ENCODE peak calls at places on chromosomes 11 and 22, in eight cellular contexts. R is neuronal stem cell, B is pancreas, Z is fibroblast of lung, P is endodermal cell, K is heart right ventricle, X is K562, U is astrocyte. H is an unnamed sample. For H3K4me1, the result is how much of the 10 kb centered on the place peaks cover.

GRCh38 chr11:110091995-110092576 is 1.1 kb upstream of the ZC3H12C start:
- DNase-seq in Z (peak), R (no peak), B (no peak), K (no peak), X (no peak), U (no peak), P (no peak), H (peak)

GRCh38 chr11:13033760-13034533 is 24.8 kb downstream of the RASSF10 start:
- DNase-seq in R (no peak), U (no peak), K (no peak), Z (no peak), X (no peak), P (no peak), B (no peak), H (no peak)

GRCh38 chr11:120091701-120092100 is 46.2 kb downstream of the TRIM29 start:
- DNase-seq in R (no peak), Z (no peak), K (no peak), P (no peak), X (no peak), B (no peak), U (no peak), H (no peak)

GRCh38 chr11:89275966-89276365 is 98.3 kb downstream of the TYR start:
- DNase-seq in K (no peak), B (no peak), R (no peak), Z (no peak), U (no peak), X (no peak), P (no peak), H (no peak)

GRCh38 chr11:61757213-61757862 is 4.9 kb downstream of the MYRF start:
- DNase-seq in K (no peak), X (no peak), Z (no peak), U (no peak), P (no peak), B (peak), R (no peak), H (no peak)

GRCh38 chr22:26672590-26673468 is 15.4 kb downstream of the MIAT start:
- DNase-seq in U (peak), X (peak), R (peak), B (peak), P (peak), K (peak), Z (peak), H (peak)

GRCh38 chr22:19114984-19115552 is 7.1 kb downstream of the DGCR2 start:
- DNase-seq in B (no peak), Z (no peak), P (no peak), R (no peak), X (no peak), K (no peak), U (no peak), H (no peak)

GRCh38 chr22:30325065-30325720 is 1.5 kb downstream of the TBC1D10A start:
- DNase-seq in Z (peak), P (peak), B (no peak), K (peak), X (peak), R (no peak), U (peak), H (peak)

GRCh38 chr22:19605508-19606331 is 81.5 kb upstream of the CLDN5 start:
- DNase-seq in U (no peak), R (no peak), B (no peak), P (no peak), K (no peak), Z (no peak), X (no peak), H (no peak)

GRCh38 chr11:95076416-95076815 is 9.7 kb downstream of the SRSF8 start:
- DNase-seq in P (peak), U (peak), R (no peak), X (no peak), K (no peak), B (peak), Z (peak), H (no peak)

GRCh38 chr11:44621784-44622183 is 56.3 kb downstream of the CD82 start:
- DNase-seq in P (no peak), X (no peak), Z (no peak), K (peak), R (no peak), U (no peak), B (peak), H (no peak)

GRCh38 chr11:134686418-134686817 is 274.4 kb upstream of the B3GAT1 start:
- DNase-seq in R (peak), U (no peak), K (no peak), X (no peak), Z (no peak), B (no peak), P (peak), H (no peak)

GRCh38 chr11:14380947-14381555 is 22.1 kb upstream of the RRAS2 start:
- DNase-seq in B (peak), K (peak), R (peak), U (peak), X (no peak), P (peak), Z (peak), H (peak)

GRCh38 chr22:46578824-46579561 is 41.2 kb upstream of the GRAMD4 start:
- DNase-seq in U (no peak), X (no peak), K (peak), B (peak), R (no peak), P (peak), Z (peak), H (no peak)

GRCh38 chr11:115066111-115066660 is 387.9 kb downstream of the NXPE2 start:
- DNase-seq in Z (no peak), B (no peak), U (peak), R (no peak), X (no peak), P (no peak), K (no peak), H (no peak)

GRCh38 chr22:48483764-48484528 is 1343.7 kb downstream of the BRD1 start:
- DNase-seq in X (no peak), B (no peak), K (no peak), U (no peak), Z (no peak), P (peak), R (no peak), H (no peak)

GRCh38 chr11:69539416-69540117 is 58.1 kb downstream of the LINC01488 start:
- DNase-seq in R (no peak), K (peak), B (no peak), P (no peak), Z (no peak), U (no peak), X (no peak), H (no peak)

GRCh38 chr11:57482782-57483569 is 22.6 kb downstream of the RTN4RL2 start:
- DNase-seq in X (no peak), R (peak), P (peak), K (no peak), Z (no peak), U (no peak), B (no peak), H (peak)

GRCh38 chr11:23112987-23113886 is 253.0 kb upstream of the CCDC179 start:
- DNase-seq in K (no peak), B (peak), X (no peak), P (peak), U (peak), R (peak), Z (peak), H (peak)

GRCh38 chr11:48116843-48117242 is 99.8 kb upstream of the OR4B1 start:
- DNase-seq in U (no peak), K (no peak), P (peak), R (no peak), Z (no peak), X (peak), B (no peak), H (peak)

GRCh38 chr11:46457659-46458058 is 66.1 kb upstream of the CHRM4 start:
- DNase-seq in U (no peak), P (no peak), K (no peak), B (no peak), Z (peak), R (no peak), X (no peak), H (no peak)

GRCh38 chr22:32354360-32355351 is 3.0 kb upstream of the RFPL3 start:
- DNase-seq in X (no peak), Z (peak), B (no peak), U (peak), R (no peak), P (no peak), K (no peak), H (peak)

GRCh38 chr11:119875841-119876600 is 147.0 kb upstream of the NECTIN1 start:
- DNase-seq in P (no peak), R (no peak), B (no peak), U (no peak), Z (no peak), K (no peak), X (no peak), H (no peak)

GRCh38 chr22:46931881-46932280 is 169.4 kb downstream of the TBC1D22A start:
- DNase-seq in U (peak), B (no peak), R (no peak), X (no peak), P (no peak), K (no peak), Z (no peak), H (no peak)

GRCh38 chr11:69512790-69513189 is 31.3 kb downstream of the LINC01488 start:
- DNase-seq in Z (no peak), P (peak), K (no peak), B (no peak), X (no peak), U (no peak), R (no peak), H (no peak)

GRCh38 chr11:78773077-78773476 is 198.4 kb upstream of the NARS2 start:
- DNase-seq in U (peak), K (no peak), B (no peak), Z (peak), P (no peak), X (no peak), R (no peak), H (no peak)

GRCh38 chr11:31987118-31988005 is 103.5 kb upstream of the RCN1 start:
- DNase-seq in Z (no peak), U (no peak), B (no peak), R (peak), X (no peak), P (peak), K (no peak), H (peak)

GRCh38 chr11:88179966-88180629 is 4.9 kb upstream of the RAB38 start:
- DNase-seq in K (no peak), R (no peak), P (no peak), B (no peak), U (no peak), X (no peak), Z (peak), H (no peak)

GRCh38 chr11:3853935-3854659 is 1.4 kb upstream of the STIM1 start:
- DNase-seq in R (no peak), X (no peak), B (peak), K (no peak), Z (no peak), P (no peak), U (no peak), H (no peak)

GRCh38 chr11:110147965-110148709 is 54.9 kb downstream of the ZC3H12C start:
- DNase-seq in B (no peak), K (no peak), U (peak), X (no peak), Z (peak), P (no peak), R (no peak), H (no peak)

GRCh38 chr11:44955019-44955738 is 4.5 kb upstream of the TP53I11 start:
- DNase-seq in P (no peak), Z (peak), U (peak), K (peak), B (peak), X (peak), R (no peak), H (peak)

GRCh38 chr11:126834573-126834972 is 166.0 kb downstream of the KIRREL3 start:
- DNase-seq in Z (no peak), K (no peak), R (no peak), X (no peak), U (no peak), B (no peak), P (peak), H (no peak)

GRCh38 chr22:49969751-49970527 is 9.4 kb downstream of the PIM3 start:
- DNase-seq in Z (no peak), P (peak), B (peak), R (no peak), X (no peak), K (peak), U (no peak), H (no peak)

DNA sequence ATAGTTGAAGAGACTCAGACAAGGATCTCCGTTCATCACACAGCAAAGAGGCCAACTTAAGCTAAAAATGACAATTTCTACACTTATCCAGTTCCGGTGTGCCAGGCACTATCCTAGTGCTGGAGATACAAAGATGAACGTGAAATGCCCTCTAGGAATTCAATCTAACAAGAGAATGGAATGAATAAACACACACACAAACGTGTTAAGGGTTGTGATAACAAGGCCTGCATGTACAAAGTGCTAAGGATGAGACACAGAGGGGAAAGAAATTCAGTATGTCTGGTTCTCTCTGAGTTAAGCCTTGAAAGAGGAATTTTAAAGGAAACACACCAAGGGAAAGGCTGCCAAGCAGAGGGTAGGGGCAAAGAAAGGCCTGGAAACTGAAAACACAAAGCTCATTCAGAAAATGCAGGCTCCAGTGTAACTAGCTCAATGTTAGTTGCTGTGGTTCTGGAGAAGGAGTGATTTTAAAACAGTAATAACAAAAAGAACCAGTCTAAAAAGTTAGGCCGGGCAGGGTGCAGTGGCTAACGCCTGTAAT is 4.2 kb downstream of the CHKA start:
- DNase-seq in K (no peak), B (no peak), U (no peak), X (no peak), Z (no peak), R (no peak), P (no peak), H (no peak)
- H3K4me1 ChIP-seq in K (half or more), B (under half), U (under half), X (under half), Z (under half), R (under half), P (under half), H (under half)

GRCh38 chr11:122108828-122109227 is 7.2 kb downstream of the BLID start:
- DNase-seq in B (no peak), Z (no peak), X (no peak), P (no peak), R (no peak), U (no peak), K (no peak), H (no peak)
- H3K4me1 ChIP-seq in B (under half), Z (under half), X (under half), P (under half), R (under half), U (under half), K (under half), H (under half)

GRCh38 chr11:67371549-67372231 is 1.7 kb downstream of the CLCF1 start:
- DNase-seq in K (no peak), R (no peak), U (no peak), X (peak), B (no peak), Z (peak), P (peak), H (peak)

GRCh38 chr11:67373916-67374570 is 645 bp upstream of the CLCF1 start:
- DNase-seq in Z (peak), U (peak), B (peak), P (peak), K (peak), X (peak), R (peak), H (peak)

GRCh38 chr11:67372993-67373915 is at the start of gene CLCF1:
- DNase-seq in K (peak), Z (peak), P (peak), R (peak), B (peak), U (peak), X (peak), H (no peak)

GRCh38 chr11:67371199-67371548 is 2.2 kb downstream of the CLCF1 start:
- DNase-seq in U (no peak), B (no peak), X (no peak), Z (no peak), K (no peak), P (no peak), R (no peak), H (no peak)

DNA sequence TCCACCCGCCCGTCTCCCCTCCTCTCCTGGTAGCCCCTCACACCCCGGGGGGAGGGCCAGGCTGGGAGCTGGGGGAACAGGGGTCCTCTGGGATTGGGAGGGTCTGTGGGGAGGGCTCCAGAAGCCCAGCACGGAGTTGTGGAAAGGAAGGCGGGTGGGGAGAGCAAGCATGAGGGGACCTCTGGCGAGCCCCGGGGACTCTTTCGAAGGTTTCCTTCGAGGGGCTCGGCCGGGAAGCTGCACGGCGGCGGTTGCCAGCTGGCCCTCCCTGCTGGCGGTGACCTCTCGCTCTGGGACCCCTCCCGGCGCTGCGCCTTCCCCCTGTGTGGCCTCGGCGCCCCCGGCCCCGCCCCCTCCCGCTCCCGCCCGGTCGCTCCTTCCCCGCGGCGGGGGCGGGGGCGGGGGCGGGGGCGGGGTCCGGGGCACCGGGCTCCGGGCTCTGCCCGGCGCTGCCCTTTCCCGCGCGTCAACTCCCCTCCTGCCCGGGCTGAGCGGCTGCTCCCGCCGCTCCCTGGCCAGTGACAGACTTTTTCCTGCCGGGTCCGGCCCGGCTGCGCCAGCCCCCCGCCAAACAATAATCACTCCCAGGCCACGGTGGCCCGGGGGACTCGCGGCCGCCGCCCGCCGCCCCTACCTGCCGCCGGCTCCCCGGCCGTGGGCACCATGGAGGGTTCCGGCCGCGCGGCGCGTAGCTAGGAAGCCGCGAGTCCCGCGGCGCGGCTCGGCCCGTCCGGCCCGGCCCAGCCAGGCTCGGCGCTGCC is 986 bp downstream of the CLCF1 start:
- DNase-seq in B (no peak), X (peak), Z (no peak), U (no peak), R (no peak), K (no peak), P (peak), H (no peak)
- H3K4me1 ChIP-seq in B (under half), X (half or more), Z (under half), U (half or more), R (under half), K (half or more), P (under half), H (under half)

GRCh38 chr11:108726077-108726800 is 61.4 kb downstream of the DDX10 start:
- DNase-seq in X (no peak), B (no peak), Z (no peak), P (no peak), U (no peak), R (no peak), K (no peak), H (no peak)
- H3K4me1 ChIP-seq in X (under half), B (under half), Z (under half), P (under half), U (under half), R (under half), K (under half), H (under half)

GRCh38 chr11:65445604-65446445 is 23.2 kb downstream of the NEAT1 start:
- DNase-seq in Z (peak), B (peak), R (no peak), U (peak), K (no peak), X (peak), P (peak), H (no peak)
- H3K4me1 ChIP-seq in Z (under half), B (under half), R (under half), U (under half), K (under half), X (under half), P (under half), H (under half)